ENCODE peak calls at places on chromosomes 16 and 17, in five cellular contexts. One of them, this sample, is unnamed. For H3K4me1 and H3K9me3, the result is how much of the 10 kb centered on the place peaks cover.

GRCh38 chr16:88065747-88066142 is 114.5 kb downstream of the BANP start:
- DNase-seq in tibial nerve: no peak
- DNase-seq in DND-41: no peak
- DNase-seq in cardiac muscle cell: no peak
- DNase-seq in tibial artery: no peak
- DNase-seq in this sample: no peak

GRCh38 chr17:69506489-69506888 is 92.0 kb downstream of the MAP2K6 start:
- DNase-seq in tibial nerve: no peak
- DNase-seq in DND-41: no peak
- DNase-seq in cardiac muscle cell: no peak
- DNase-seq in tibial artery: no peak
- DNase-seq in this sample: no peak

GRCh38 chr17:10105513-10106001 is 92.8 kb downstream of the GAS7 start:
- DNase-seq in tibial nerve: no peak
- DNase-seq in DND-41: no peak
- DNase-seq in cardiac muscle cell: peak
- DNase-seq in tibial artery: peak
- DNase-seq in this sample: no peak

GRCh38 chr17:4204676-4205075 is 59.1 kb downstream of the ANKFY1 start:
- DNase-seq in tibial nerve: peak
- DNase-seq in DND-41: no peak
- DNase-seq in cardiac muscle cell: peak
- DNase-seq in tibial artery: peak
- DNase-seq in this sample: no peak

GRCh38 chr17:49101054-49101534 is 31.5 kb upstream of the B4GALNT2 start:
- DNase-seq in tibial nerve: no peak
- DNase-seq in DND-41: no peak
- DNase-seq in cardiac muscle cell: peak
- DNase-seq in tibial artery: no peak
- DNase-seq in this sample: no peak

GRCh38 chr16:4142268-4142667 is 26.0 kb upstream of the ADCY9 start:
- DNase-seq in tibial nerve: no peak
- DNase-seq in DND-41: no peak
- DNase-seq in cardiac muscle cell: no peak
- DNase-seq in tibial artery: no peak
- DNase-seq in this sample: peak

GRCh38 chr17:13562271-13562800 is 39.4 kb downstream of the HS3ST3A1 start:
- DNase-seq in tibial nerve: no peak
- DNase-seq in DND-41: no peak
- DNase-seq in cardiac muscle cell: no peak
- DNase-seq in tibial artery: no peak
- DNase-seq in this sample: no peak

GRCh38 chr17:49528966-49529365 is 33.9 kb downstream of the NGFR start:
- DNase-seq in tibial nerve: no peak
- DNase-seq in DND-41: no peak
- DNase-seq in cardiac muscle cell: no peak
- DNase-seq in tibial artery: peak
- DNase-seq in this sample: no peak

GRCh38 chr16:638836-639235 is 2.7 kb upstream of the METTL26 start:
- DNase-seq in tibial nerve: no peak
- DNase-seq in DND-41: no peak
- DNase-seq in cardiac muscle cell: no peak
- DNase-seq in tibial artery: no peak
- DNase-seq in this sample: no peak

GRCh38 chr16:4003166-4003565 is 113.1 kb downstream of the ADCY9 start:
- DNase-seq in tibial nerve: no peak
- DNase-seq in DND-41: no peak
- DNase-seq in cardiac muscle cell: no peak
- DNase-seq in tibial artery: no peak
- DNase-seq in this sample: no peak

GRCh38 chr16:54411555-54411954 is 125.0 kb upstream of the IRX3 start:
- DNase-seq in tibial nerve: no peak
- DNase-seq in DND-41: no peak
- DNase-seq in cardiac muscle cell: peak
- DNase-seq in tibial artery: no peak
- DNase-seq in this sample: no peak

GRCh38 chr16:9976641-9977040 is 205.6 kb downstream of the GRIN2A start:
- DNase-seq in tibial nerve: no peak
- DNase-seq in DND-41: no peak
- DNase-seq in cardiac muscle cell: no peak
- DNase-seq in tibial artery: no peak
- DNase-seq in this sample: no peak

GRCh38 chr17:21211825-21212479 is 2.0 kb downstream of the TMEM11 start:
- DNase-seq in tibial nerve: no peak
- DNase-seq in DND-41: no peak
- DNase-seq in cardiac muscle cell: no peak
- DNase-seq in tibial artery: no peak
- DNase-seq in this sample: no peak

GRCh38 chr16:71467810-71468209 is 5.8 kb upstream of the ZNF23 start:
- DNase-seq in tibial nerve: no peak
- DNase-seq in DND-41: peak
- DNase-seq in cardiac muscle cell: peak
- DNase-seq in tibial artery: no peak
- DNase-seq in this sample: peak

GRCh38 chr17:32852811-32853210 is 24.1 kb downstream of the MYO1D start:
- DNase-seq in tibial nerve: no peak
- DNase-seq in DND-41: no peak
- DNase-seq in cardiac muscle cell: peak
- DNase-seq in tibial artery: no peak
- DNase-seq in this sample: no peak

GRCh38 chr16:17366299-17366961 is 104.3 kb downstream of the XYLT1 start:
- DNase-seq in tibial nerve: no peak
- DNase-seq in DND-41: no peak
- DNase-seq in cardiac muscle cell: no peak
- DNase-seq in tibial artery: no peak
- DNase-seq in this sample: no peak

GRCh38 chr16:17367034-17367433 is 103.7 kb downstream of the XYLT1 start:
- DNase-seq in tibial nerve: no peak
- DNase-seq in DND-41: no peak
- DNase-seq in cardiac muscle cell: no peak
- DNase-seq in tibial artery: no peak
- DNase-seq in this sample: peak

GRCh38 chr16:17368951-17369350 is 101.8 kb downstream of the XYLT1 start:
- DNase-seq in tibial nerve: no peak
- DNase-seq in DND-41: no peak
- DNase-seq in cardiac muscle cell: no peak
- DNase-seq in tibial artery: no peak
- DNase-seq in this sample: no peak

GRCh38 chr16:17368511-17368910 is 102.2 kb downstream of the XYLT1 start:
- DNase-seq in tibial nerve: no peak
- DNase-seq in DND-41: no peak
- DNase-seq in cardiac muscle cell: no peak
- DNase-seq in tibial artery: no peak
- DNase-seq in this sample: no peak

DNA sequence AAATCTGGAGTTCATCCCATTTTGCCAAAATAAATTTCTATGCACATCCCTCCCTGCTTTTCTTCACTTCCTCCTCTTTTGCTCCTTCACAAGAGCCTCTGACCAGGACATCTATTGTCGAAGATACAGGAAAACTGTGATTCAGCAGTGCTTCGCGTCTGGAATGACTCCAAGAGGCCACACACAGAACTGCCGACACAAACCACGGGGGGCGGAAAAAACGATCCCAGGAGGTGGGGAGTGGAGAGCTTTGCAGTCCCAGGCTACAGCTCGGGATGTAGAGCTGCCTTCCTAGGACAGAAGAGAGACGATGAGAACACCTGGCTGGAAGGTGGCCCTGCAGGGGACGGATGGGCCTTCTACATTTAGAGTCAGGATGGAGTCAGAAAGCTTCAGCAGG is 102.8 kb downstream of the XYLT1 start:
- DNase-seq in tibial nerve: no peak
- DNase-seq in DND-41: no peak
- DNase-seq in cardiac muscle cell: peak
- DNase-seq in tibial artery: no peak
- DNase-seq in this sample: no peak
- H3K4me1 ChIP-seq in tibial nerve: half or more
- H3K4me1 ChIP-seq in DND-41: under half
- H3K4me1 ChIP-seq in cardiac muscle cell: under half
- H3K4me1 ChIP-seq in tibial artery: under half
- H3K4me1 ChIP-seq in this sample: half or more

DNA sequence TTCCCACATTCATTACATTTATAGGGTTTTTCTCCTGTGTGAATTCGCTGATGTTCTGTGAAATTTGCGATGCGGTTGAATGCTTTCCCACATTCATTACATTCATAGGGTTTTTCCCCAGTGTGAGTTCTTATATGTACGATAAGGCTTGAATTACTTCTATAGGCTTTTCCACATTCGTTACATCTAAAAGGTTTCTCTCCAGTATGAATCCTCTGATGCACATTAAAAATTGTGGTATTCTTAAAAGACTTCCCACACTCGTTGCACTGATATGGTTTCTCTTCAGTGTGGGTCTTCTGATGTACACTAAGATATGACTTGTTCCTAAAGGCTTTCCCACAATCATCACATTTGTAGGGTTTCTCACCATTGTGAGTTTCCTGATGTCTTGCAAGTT is 30.4 kb downstream of the ZNF624 start:
- DNase-seq in tibial nerve: no peak
- DNase-seq in DND-41: no peak
- DNase-seq in cardiac muscle cell: no peak
- DNase-seq in tibial artery: no peak
- DNase-seq in this sample: no peak
- H3K9me3 ChIP-seq in tibial nerve: under half
- H3K9me3 ChIP-seq in DND-41: half or more
- H3K9me3 ChIP-seq in cardiac muscle cell: under half
- H3K9me3 ChIP-seq in tibial artery: half or more
- H3K9me3 ChIP-seq in this sample: half or more

DNA sequence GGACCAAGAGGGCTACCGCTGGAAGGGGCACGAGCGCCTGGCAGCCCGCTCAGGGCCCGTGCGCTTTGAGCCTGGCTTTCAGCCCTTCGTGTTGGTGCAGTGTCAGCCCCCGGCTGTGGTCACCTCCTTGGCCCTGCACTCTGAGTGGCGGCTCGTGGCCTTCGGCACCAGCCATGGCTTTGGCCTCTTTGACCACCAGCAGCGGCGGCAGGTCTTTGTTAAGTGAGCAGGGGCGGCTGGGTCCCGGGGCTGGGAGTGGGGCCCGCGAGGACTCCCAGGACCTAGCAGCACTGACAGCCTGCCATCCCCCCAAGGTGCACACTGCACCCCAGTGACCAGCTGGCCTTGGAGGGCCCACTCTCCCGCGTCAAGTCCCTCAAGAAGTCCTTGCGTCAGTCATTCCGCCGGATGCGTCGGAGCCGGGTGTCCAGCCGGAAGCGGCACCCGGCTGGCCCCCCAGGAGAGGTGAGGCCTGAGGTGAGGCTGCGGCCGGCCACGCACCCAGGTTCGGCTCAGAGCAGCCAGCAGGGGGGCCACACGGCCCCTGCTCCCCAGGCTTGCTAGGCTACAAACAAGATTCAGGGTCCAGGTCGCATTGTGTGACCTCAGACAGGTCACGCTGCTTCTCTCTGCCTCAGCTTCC is 17.4 kb upstream of the MYO15B start:
- DNase-seq in tibial nerve: no peak
- DNase-seq in DND-41: no peak
- DNase-seq in cardiac muscle cell: no peak
- DNase-seq in tibial artery: no peak
- DNase-seq in this sample: no peak
- H3K27ac ChIP-seq in tibial nerve: no peak
- H3K27ac ChIP-seq in DND-41: no peak
- H3K27ac ChIP-seq in cardiac muscle cell: no peak
- H3K27ac ChIP-seq in tibial artery: no peak
- H3K27ac ChIP-seq in this sample: no peak

GRCh38 chr16:73060948-73061495 is 13.1 kb upstream of the ZFHX3 start:
- DNase-seq in tibial nerve: no peak
- DNase-seq in DND-41: no peak
- DNase-seq in cardiac muscle cell: no peak
- DNase-seq in tibial artery: no peak
- DNase-seq in this sample: no peak
- H3K4me1 ChIP-seq in tibial nerve: under half
- H3K4me1 ChIP-seq in DND-41: under half
- H3K4me1 ChIP-seq in cardiac muscle cell: under half
- H3K4me1 ChIP-seq in tibial artery: under half
- H3K4me1 ChIP-seq in this sample: under half

DNA sequence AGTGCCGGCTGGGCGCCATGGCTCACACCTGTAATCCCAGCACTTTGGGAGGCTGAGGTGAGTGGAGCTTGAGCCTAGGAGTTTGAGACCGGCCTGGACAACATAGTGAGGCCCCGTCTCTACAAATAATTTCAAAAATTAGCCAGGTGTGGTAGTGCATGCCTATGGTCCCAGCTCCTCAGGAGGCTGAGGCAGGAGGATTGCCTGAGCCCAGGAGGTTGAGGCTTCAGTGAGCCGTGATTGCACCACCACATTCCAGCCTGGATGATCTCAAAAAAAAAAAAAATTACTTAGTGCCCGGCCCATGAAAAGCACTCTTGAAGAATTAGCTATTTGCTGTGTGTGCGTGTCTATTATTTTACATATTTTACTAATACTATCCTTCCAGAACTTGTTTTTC is 9.6 kb downstream of the GPRC5C start:
- DNase-seq in tibial nerve: no peak
- DNase-seq in DND-41: no peak
- DNase-seq in cardiac muscle cell: no peak
- DNase-seq in tibial artery: no peak
- DNase-seq in this sample: no peak
- H3K9me3 ChIP-seq in tibial nerve: under half
- H3K9me3 ChIP-seq in DND-41: under half
- H3K9me3 ChIP-seq in cardiac muscle cell: under half
- H3K9me3 ChIP-seq in tibial artery: under half
- H3K9me3 ChIP-seq in this sample: under half

GRCh38 chr17:42782402-42783061 is 2.1 kb downstream of the WNK4 start:
- DNase-seq in tibial nerve: no peak
- DNase-seq in DND-41: no peak
- DNase-seq in cardiac muscle cell: no peak
- DNase-seq in tibial artery: no peak
- DNase-seq in this sample: no peak
- H3K27ac ChIP-seq in tibial nerve: no peak
- H3K27ac ChIP-seq in DND-41: no peak
- H3K27ac ChIP-seq in cardiac muscle cell: no peak
- H3K27ac ChIP-seq in tibial artery: no peak
- H3K27ac ChIP-seq in this sample: no peak